ENCODE peak calls at places on chromosome 15, in four cellular contexts. B is stimulated activated naive CD8-positive, alpha-beta T cell treated with anti-CD3 and anti-CD28 coated beads, Interleukin-15, amount 100 ng/mL, for 72 hours; L is left cardiac atrium; S is SK-N-SH. M is an unnamed sample.

GRCh38 chr15:57389991-57390390 is 13.7 kb downstream of the CGNL1 start:
- DNase-seq in S (no peak), B (no peak), L (no peak), M (no peak)

GRCh38 chr15:95603802-95604201 is 726.7 kb upstream of the NR2F2 start:
- DNase-seq in S (no peak), B (no peak), L (no peak), M (no peak)

GRCh38 chr15:78368671-78369070 is 28.5 kb downstream of the CRABP1 start:
- DNase-seq in B (no peak), L (no peak), S (no peak), M (no peak)

GRCh38 chr15:69533504-69533903 is 80.9 kb downstream of the RPLP1 start:
- DNase-seq in S (no peak), B (no peak), L (no peak), M (no peak)

GRCh38 chr15:80695911-80696651 is 971 bp downstream of the ABHD17C start:
- DNase-seq in S (peak; percentile 53), L (peak; percentile 22), B (peak; percentile 30), M (no peak)

GRCh38 chr15:75138016-75138999 is 63.4 kb upstream of the C15orf39 start:
- DNase-seq in B (no peak), L (no peak), S (no peak), M (no peak)

GRCh38 chr15:69467636-69468035 is 15.0 kb downstream of the RPLP1 start:
- DNase-seq in B (no peak), S (no peak), L (no peak), M (no peak)

GRCh38 chr15:35439291-35439690 is 106.7 kb downstream of the DPH6 start:
- DNase-seq in L (no peak), B (no peak), S (no peak), M (no peak)

GRCh38 chr15:75036269-75036668 is 12.9 kb downstream of the PPCDC start:
- DNase-seq in S (no peak), B (no peak), L (no peak), M (no peak)

GRCh38 chr15:84976746-84977345 is 4.8 kb upstream of the PDE8A start:
- DNase-seq in L (no peak), B (no peak), S (no peak), M (peak; percentile 27)

GRCh38 chr15:68304611-68305337 is 27.2 kb downstream of the FEM1B start:
- DNase-seq in L (no peak), B (no peak), S (no peak), M (peak; percentile 3)

GRCh38 chr15:29570931-29571727 is 251.1 kb downstream of the TJP1 start:
- DNase-seq in S (peak; percentile 82), B (peak; percentile 18), L (peak; percentile 44), M (no peak)

GRCh38 chr15:29917600-29918597 is 95.6 kb upstream of the TJP1 start:
- DNase-seq in S (no peak), B (no peak), L (no peak), M (no peak)

GRCh38 chr15:87355946-87356345 is 900.6 kb downstream of the NTRK3 start:
- DNase-seq in L (no peak), S (no peak), B (no peak), M (no peak)

GRCh38 chr15:62359416-62359815 is 194.3 kb upstream of the C2CD4B start:
- DNase-seq in L (no peak), B (no peak), S (no peak), M (no peak)

GRCh38 chr15:61195116-61196002 is 33.7 kb downstream of the RORA start:
- DNase-seq in S (peak; percentile 39), L (no peak), B (no peak), M (peak; percentile 49)

GRCh38 chr15:69668963-69669362 is 216.3 kb downstream of the RPLP1 start:
- DNase-seq in S (no peak), L (no peak), B (peak; percentile 58), M (peak; percentile 42)

GRCh38 chr15:70538278-70538677 is 225.1 kb downstream of the UACA start:
- DNase-seq in L (no peak), B (no peak), S (no peak), M (no peak)

GRCh38 chr15:48641416-48641815 is 4.1 kb downstream of the FBN1 start:
- DNase-seq in S (peak; percentile 42), B (no peak), L (no peak), M (no peak)

GRCh38 chr15:25239471-25240345 is 199.1 kb downstream of the UBE3A start:
- DNase-seq in L (peak; percentile 2), B (no peak), S (no peak), M (no peak)

GRCh38 chr15:74858366-74858735 is 14.8 kb downstream of the SCAMP2 start:
- DNase-seq in S (no peak), L (no peak), B (no peak), M (no peak)

GRCh38 chr15:41490355-41490754 is 3.3 kb upstream of the ITPKA start:
- DNase-seq in L (no peak), B (peak; percentile 71), S (peak; percentile 23), M (peak; percentile 81)

GRCh38 chr15:39154776-39155175 is 426.1 kb upstream of the THBS1 start:
- DNase-seq in L (no peak), B (no peak), S (no peak), M (no peak)

GRCh38 chr15:27222479-27222878 is 251.5 kb downstream of the GABRG3 start:
- DNase-seq in S (no peak), L (no peak), B (no peak), M (no peak)

GRCh38 chr15:95715919-95716318 is 614.6 kb upstream of the NR2F2 start:
- DNase-seq in S (no peak), L (no peak), B (no peak), M (no peak)

GRCh38 chr15:32870240-32871033 is 152.6 kb downstream of the GREM1 start:
- DNase-seq in S (no peak), L (no peak), B (no peak), M (peak; percentile 13)

GRCh38 chr15:44595656-44596510 is 58.9 kb downstream of the EIF3J start:
- DNase-seq in S (no peak), L (no peak), B (no peak), M (peak; percentile 38)

GRCh38 chr15:80977627-80978036 is 12.0 kb downstream of the MESD start:
- DNase-seq in L (peak; percentile 72), B (peak; percentile 24), S (peak; percentile 48), M (no peak)

GRCh38 chr15:55434989-55435825 is 26.9 kb downstream of the PIERCE2 start:
- DNase-seq in B (no peak), L (no peak), S (peak; percentile 68), M (peak; percentile 58)

GRCh38 chr15:69887018-69887417 is 210.7 kb downstream of the TLE3 start:
- DNase-seq in S (no peak), B (no peak), L (no peak), M (no peak)

GRCh38 chr15:47778263-47778770 is 61.0 kb downstream of the SEMA6D start:
- DNase-seq in S (no peak), B (no peak), L (no peak), M (no peak)

GRCh38 chr15:65338366-65338765 is 33.9 kb downstream of the RNU5B-1 start:
- DNase-seq in L (no peak), S (peak; percentile 8), B (no peak), M (no peak)

GRCh38 chr15:57861805-57862586 is 155.5 kb downstream of the POLR2M start:
- DNase-seq in S (no peak), B (no peak), L (no peak), M (no peak)

M was measured in GM13977.